ENCODE peak calls at places on chromosomes 4 and X, in seven cellular contexts. L is Peyer's patch; U is IMR-90; G is AG04450; M is effector memory CD4-positive, alpha-beta T cell; Q is naive thymus-derived CD4-positive, alpha-beta T cell; B is uterus. I is an unnamed sample. For H3K27me3, the result is how much of the 10 kb centered on the place peaks cover.

GRCh38 chr4:40987151-40987550 is 227.2 kb downstream of the APBB2 start:
- DNase-seq in Q (no peak), M (no peak), B (no peak), G (no peak), U (no peak), L (no peak), I (no peak)

GRCh38 chr4:4990329-4990728 is 28.9 kb downstream of the CYTL1 start:
- DNase-seq in M (no peak), G (no peak), B (no peak), U (no peak), Q (no peak), L (no peak), I (no peak)

GRCh38 chr4:155512812-155513211 is 136.0 kb upstream of the MAP9 start:
- DNase-seq in G (no peak), L (no peak), B (peak), Q (no peak), M (no peak), U (no peak), I (no peak)

GRCh38 chrX:137031517-137032377 is 2.0 kb downstream of the GPR101 start:
- DNase-seq in L (no peak), M (no peak), Q (peak), G (no peak), U (peak), B (no peak), I (no peak)

GRCh38 chr4:7906171-7906581 is 33.5 kb downstream of the AFAP1 start:
- DNase-seq in Q (no peak), B (no peak), U (peak), G (no peak), L (no peak), M (no peak), I (no peak)

GRCh38 chrX:150476183-150476699 is 92.2 kb upstream of the MTM1 start:
- DNase-seq in L (no peak), G (peak), Q (no peak), U (peak), B (peak), M (no peak), I (no peak)

GRCh38 chr4:105544517-105544916 is 7.9 kb upstream of the ARHGEF38 start:
- DNase-seq in L (no peak), Q (no peak), G (no peak), U (no peak), B (no peak), M (no peak), I (no peak)

GRCh38 chr4:5808081-5808741 is 84.7 kb downstream of the CRMP1 start:
- DNase-seq in U (peak), L (peak), B (no peak), G (no peak), M (no peak), Q (no peak), I (no peak)

GRCh38 chr4:76750716-76751115 is 147.2 kb downstream of the SOWAHB start:
- DNase-seq in Q (no peak), L (no peak), G (no peak), U (no peak), M (no peak), B (no peak), I (no peak)

GRCh38 chr4:94368459-94368858 is 25.8 kb upstream of the HPGDS start:
- DNase-seq in U (no peak), M (no peak), L (no peak), G (no peak), B (no peak), Q (no peak), I (no peak)

GRCh38 chrX:103722505-103722904 is 11.8 kb downstream of the TMEM31 start:
- DNase-seq in U (peak), Q (no peak), L (no peak), M (no peak), B (peak), G (peak), I (peak)

GRCh38 chr4:45668086-45668485 is 455.8 kb downstream of the GABRG1 start:
- DNase-seq in B (no peak), U (no peak), Q (no peak), M (no peak), G (no peak), L (no peak), I (no peak)

GRCh38 chr4:8772499-8773123 is 99.0 kb downstream of the HMX1 start:
- DNase-seq in M (no peak), G (no peak), U (no peak), B (no peak), Q (no peak), L (no peak), I (no peak)

GRCh38 chr4:186201535-186202230 is 10.3 kb downstream of the CYP4V2 start:
- DNase-seq in U (peak), Q (peak), L (peak), G (no peak), M (peak), B (no peak), I (no peak)

GRCh38 chrX:134512566-134512965 is 52.6 kb downstream of the HPRT1 start:
- DNase-seq in U (peak), B (no peak), L (no peak), M (no peak), G (peak), Q (no peak), I (peak)

GRCh38 chrX:87528487-87528886 is 10.9 kb downstream of the KLHL4 start:
- DNase-seq in Q (no peak), G (no peak), M (no peak), U (no peak), L (no peak), B (no peak), I (no peak)

GRCh38 chr4:89438102-89438831 is 130.7 kb upstream of the GPRIN3 start:
- DNase-seq in Q (peak), U (peak), G (no peak), L (peak), B (no peak), M (peak), I (no peak)

GRCh38 chrX:1261285-1261684 is 7.3 kb upstream of the CSF2RA start:
- DNase-seq in B (no peak), L (no peak), Q (no peak), G (no peak), U (no peak), M (no peak), I (no peak)

GRCh38 chr4:158914178-158914577 is 145.4 kb downstream of the FNIP2 start:
- DNase-seq in Q (no peak), B (no peak), M (no peak), L (no peak), U (peak), G (no peak), I (peak)

GRCh38 chr4:6649216-6649615 is 8.7 kb downstream of the MRFAP1 start:
- DNase-seq in M (no peak), L (peak), G (no peak), Q (no peak), U (no peak), B (no peak), I (no peak)

GRCh38 chrX:19799319-19800182 is 87.8 kb downstream of the SH3KBP1 start:
- DNase-seq in L (peak), Q (peak), M (no peak), B (no peak), U (peak), G (no peak), I (no peak)

GRCh38 chr4:41060352-41061318 is 153.7 kb downstream of the APBB2 start:
- DNase-seq in U (no peak), L (no peak), B (peak), M (no peak), Q (no peak), G (no peak), I (no peak)

GRCh38 chr4:20681263-20681662 is 19.0 kb upstream of the PACRGL start:
- DNase-seq in G (no peak), L (no peak), M (no peak), Q (no peak), U (no peak), B (no peak), I (no peak)
- H3K27me3 ChIP-seq in G (under half), L (under half), M (under half), Q (under half), U (under half), B (under half), I (under half)

DNA sequence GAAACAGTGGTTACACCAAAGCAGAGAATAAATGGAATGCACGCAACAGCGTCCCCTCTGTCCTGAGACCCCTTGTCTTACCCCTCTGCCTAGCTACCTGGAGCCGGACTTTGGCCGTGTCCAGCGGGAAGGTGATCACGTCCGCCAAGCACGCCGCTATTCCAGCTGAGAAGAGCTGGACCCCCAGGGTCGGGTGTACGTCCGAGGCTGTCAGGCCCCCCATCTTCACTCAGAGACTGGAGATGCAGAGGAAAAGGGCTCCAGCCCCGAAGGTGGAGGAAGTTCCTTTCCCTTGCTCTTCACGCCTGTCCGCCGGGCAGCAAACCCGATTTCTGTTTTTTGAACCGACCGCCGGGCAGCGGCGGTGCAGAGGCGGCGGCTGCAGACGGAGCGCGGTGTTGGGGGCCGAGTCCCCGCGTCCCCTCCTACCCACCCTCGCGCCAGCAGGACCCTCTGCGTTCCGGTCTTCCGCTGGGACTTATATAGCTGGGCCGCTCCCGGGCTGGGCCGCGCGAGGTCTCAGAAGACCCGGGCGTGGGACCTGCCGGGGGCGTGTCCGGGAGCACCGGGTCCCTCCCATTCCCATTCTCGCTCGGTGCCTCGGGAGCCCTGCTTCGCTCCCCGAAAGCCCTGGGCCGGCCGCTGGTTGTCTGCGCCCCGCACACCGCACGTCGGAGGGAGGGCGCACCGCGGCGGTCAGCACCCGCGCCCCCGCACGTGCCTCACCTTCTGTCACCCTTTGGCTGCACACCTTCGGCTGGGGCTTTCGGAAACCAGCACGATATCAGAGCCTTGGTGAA is at the start of gene UCP1:
- DNase-seq in L (no peak), M (no peak), G (no peak), U (no peak), B (no peak), Q (no peak), I (no peak)
- H3K27me3 ChIP-seq in L (under half), M (under half), G (half or more), U (half or more), B (under half), Q (under half), I (half or more)

GRCh38 chr4:173521474-173522159 is 8.4 kb downstream of the HAND2 start:
- DNase-seq in U (no peak), M (no peak), L (no peak), B (no peak), Q (no peak), G (no peak), I (no peak)
- H3K27me3 ChIP-seq in U (half or more), M (half or more), L (under half), B (under half), Q (under half), G (half or more), I (half or more)

GRCh38 chrX:126551306-126551705 is 1.3 kb downstream of the DCAF12L1 start:
- DNase-seq in U (no peak), Q (no peak), M (no peak), L (no peak), B (no peak), G (no peak), I (no peak)
- H3K27me3 ChIP-seq in U (under half), Q (under half), M (under half), L (under half), B (under half), G (under half), I (under half)

GRCh38 chrX:24859211-24859841 is 156.4 kb downstream of the ARX start:
- DNase-seq in L (no peak), Q (no peak), G (no peak), U (no peak), M (no peak), B (no peak), I (no peak)
- H3K27me3 ChIP-seq in L (under half), Q (under half), G (under half), U (under half), M (under half), B (under half), I (under half)